ENCODE peak calls at places on chromosomes 6 and 20, in five cellular contexts. C, X, Y, H and M are unnamed samples.

GRCh38 chr6:16236648-16237199 is 1.7 kb upstream of the GMPR start:
- DNase-seq in X (no peak), H (no peak), Y (no peak), C (no peak), M (peak; percentile 87)

GRCh38 chr6:154520280-154520679 is 9.8 kb upstream of the CNKSR3 start:
- DNase-seq in C (no peak), Y (no peak), H (no peak), X (no peak), M (no peak)

GRCh38 chr6:149482542-149483261 is 2.1 kb downstream of the ZC3H12D start:
- DNase-seq in C (no peak), Y (no peak), X (no peak), H (no peak), M (no peak)

GRCh38 chr6:141829566-141829965 is 303.2 kb upstream of the GJE1 start:
- DNase-seq in X (no peak), C (no peak), Y (no peak), H (no peak), M (no peak)

GRCh38 chr20:51095755-51096509 is 73.0 kb upstream of the KCNG1 start:
- DNase-seq in X (no peak), C (no peak), H (no peak), Y (no peak), M (no peak)

GRCh38 chr6:6688951-6689350 is 100.4 kb downstream of the LY86 start:
- DNase-seq in H (no peak), X (no peak), Y (no peak), C (peak; percentile 61), M (no peak)

GRCh38 chr20:62632575-62632974 is 9.7 kb upstream of the SLCO4A1 start:
- DNase-seq in C (no peak), H (no peak), Y (no peak), X (no peak), M (no peak)

GRCh38 chr6:122109075-122109474 is 290.4 kb upstream of the HSF2 start:
- DNase-seq in X (no peak), C (no peak), Y (no peak), H (no peak), M (no peak)

GRCh38 chr20:33730946-33731692 is 677 bp upstream of the ZNF341 start:
- DNase-seq in X (no peak), Y (no peak), H (no peak), C (no peak), M (no peak)

GRCh38 chr6:160132776-160133338 is 11.2 kb downstream of the SLC22A1 start:
- DNase-seq in H (peak; percentile 30), C (no peak), Y (no peak), X (no peak), M (no peak)

GRCh38 chr20:17628101-17628841 is 53.8 kb downstream of the RRBP1 start:
- DNase-seq in C (no peak), X (no peak), Y (no peak), H (no peak), M (no peak)

GRCh38 chr6:28282923-28283322 is 1.6 kb downstream of the PGBD1 start:
- DNase-seq in Y (no peak), X (no peak), C (no peak), H (no peak), M (no peak)

GRCh38 chr6:77353129-77353528 is 110.2 kb downstream of the HTR1B start:
- DNase-seq in C (no peak), X (no peak), Y (no peak), H (no peak), M (no peak)

GRCh38 chr6:5936611-5937010 is 70.1 kb downstream of the NRN1 start:
- DNase-seq in X (no peak), Y (no peak), C (no peak), H (no peak), M (no peak)

DNA sequence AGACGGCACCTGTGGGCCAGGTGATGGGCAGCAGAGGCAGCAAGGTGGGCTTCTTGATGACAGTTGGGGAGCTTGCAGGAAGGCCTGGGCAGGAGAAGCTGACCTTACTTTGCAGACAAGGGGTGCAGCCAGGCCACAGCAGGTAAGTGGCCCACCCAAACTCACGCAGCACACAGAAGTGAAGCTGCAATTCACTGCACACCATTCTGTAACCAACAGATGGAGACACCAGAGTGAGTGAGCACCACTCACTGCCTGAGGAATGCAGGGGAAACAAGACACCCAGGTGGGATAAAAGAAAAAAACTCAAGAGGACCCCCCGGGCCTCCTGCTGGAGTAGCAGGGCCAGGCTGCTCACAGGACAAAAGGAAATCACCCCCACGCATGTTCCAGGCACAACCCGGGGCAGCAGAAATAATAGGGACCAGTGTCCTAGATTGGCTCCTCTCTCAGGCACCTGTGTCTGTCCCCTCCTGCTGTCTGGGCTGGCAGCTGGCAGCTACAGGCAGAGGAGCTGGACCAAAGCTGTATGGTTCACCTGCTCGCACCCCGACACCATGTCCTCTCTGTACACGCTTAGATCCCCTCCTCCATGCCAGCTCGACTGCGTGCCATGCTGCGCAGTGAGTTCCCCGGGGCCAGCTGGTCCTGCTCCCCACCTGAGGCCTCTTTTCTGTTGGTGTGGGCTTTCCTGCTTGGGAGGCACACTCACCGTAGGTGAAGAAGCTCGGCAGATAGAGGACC is 4.9 kb downstream of the MTCH1 start:
- DNase-seq in X (no peak), C (no peak), Y (no peak), H (peak; percentile 56), M (no peak)
- TF ChIP-seq CTCF in X (no peak), C (no peak), Y (no peak), H (no peak), M (no peak)

GRCh38 chr6:109236140-109237081 is 141.1 kb downstream of the CEP57L1 start:
- DNase-seq in Y (no peak), X (peak; percentile 16), H (no peak), C (no peak), M (no peak)
- TF ChIP-seq CTCF in Y (no peak), X (no peak), H (no peak), C (peak; percentile 2), M (no peak)

DNA sequence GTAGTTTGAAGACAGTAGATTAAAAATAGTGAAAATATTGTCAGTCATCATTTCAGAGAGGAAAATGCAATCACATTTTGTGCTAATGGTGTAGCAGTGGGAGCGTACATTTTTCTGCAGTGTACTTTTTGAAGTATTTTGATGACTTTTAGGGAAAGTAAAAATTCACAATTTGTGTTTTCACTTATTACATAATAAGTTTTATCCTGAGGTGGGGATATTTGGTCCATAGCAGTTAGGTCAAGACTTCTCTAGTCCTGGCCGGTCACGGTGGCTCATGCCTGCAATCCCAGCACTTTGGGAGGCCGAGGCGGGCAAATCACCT is 122.3 kb downstream of the SASH1 start:
- DNase-seq in X (no peak), H (no peak), C (no peak), Y (no peak), M (no peak)
- TF ChIP-seq CTCF in X (peak; percentile 0), H (no peak), C (no peak), Y (no peak), M (no peak)

GRCh38 chr6:166394036-166394892 is 11.5 kb upstream of the MPC1 start:
- DNase-seq in H (no peak), Y (no peak), X (no peak), C (no peak), M (no peak)

GRCh38 chr6:166395778-166396177 is 13.0 kb upstream of the MPC1 start:
- DNase-seq in Y (no peak), X (no peak), H (no peak), C (no peak), M (no peak)

GRCh38 chr6:166393535-166393823 is 10.7 kb upstream of the MPC1 start:
- DNase-seq in X (no peak), H (no peak), Y (no peak), C (no peak), M (no peak)

GRCh38 chr6:166397849-166398248 is 15.1 kb upstream of the MPC1 start:
- DNase-seq in C (no peak), Y (no peak), X (no peak), H (no peak), M (peak; percentile 18)

GRCh38 chr6:166395351-166395750 is 12.6 kb upstream of the MPC1 start:
- DNase-seq in Y (no peak), X (no peak), H (no peak), C (no peak), M (no peak)
- TF ChIP-seq CTCF in Y (no peak), X (no peak), H (no peak), C (no peak), M (no peak)

GRCh38 chr20:53162251-53162835 is 190.2 kb downstream of the TSHZ2 start:
- DNase-seq in Y (no peak), C (peak; percentile 55), X (no peak), H (no peak), M (peak; percentile 57)
- TF ChIP-seq CTCF in Y (no peak), C (no peak), X (no peak), H (peak; percentile 18), M (peak; percentile 53)

GRCh38 chr6:25009351-25009750 is 73.6 kb upstream of the RIPOR2 start:
- DNase-seq in H (no peak), X (no peak), Y (no peak), C (no peak), M (no peak)
- TF ChIP-seq CTCF in H (no peak), X (no peak), Y (no peak), C (no peak), M (no peak)

GRCh38 chr6:19245656-19246055 is 591.5 kb upstream of the ID4 start:
- DNase-seq in H (no peak), Y (no peak), C (no peak), X (no peak), M (no peak)
- TF ChIP-seq CTCF in H (no peak), Y (no peak), C (no peak), X (no peak), M (no peak)

DNA sequence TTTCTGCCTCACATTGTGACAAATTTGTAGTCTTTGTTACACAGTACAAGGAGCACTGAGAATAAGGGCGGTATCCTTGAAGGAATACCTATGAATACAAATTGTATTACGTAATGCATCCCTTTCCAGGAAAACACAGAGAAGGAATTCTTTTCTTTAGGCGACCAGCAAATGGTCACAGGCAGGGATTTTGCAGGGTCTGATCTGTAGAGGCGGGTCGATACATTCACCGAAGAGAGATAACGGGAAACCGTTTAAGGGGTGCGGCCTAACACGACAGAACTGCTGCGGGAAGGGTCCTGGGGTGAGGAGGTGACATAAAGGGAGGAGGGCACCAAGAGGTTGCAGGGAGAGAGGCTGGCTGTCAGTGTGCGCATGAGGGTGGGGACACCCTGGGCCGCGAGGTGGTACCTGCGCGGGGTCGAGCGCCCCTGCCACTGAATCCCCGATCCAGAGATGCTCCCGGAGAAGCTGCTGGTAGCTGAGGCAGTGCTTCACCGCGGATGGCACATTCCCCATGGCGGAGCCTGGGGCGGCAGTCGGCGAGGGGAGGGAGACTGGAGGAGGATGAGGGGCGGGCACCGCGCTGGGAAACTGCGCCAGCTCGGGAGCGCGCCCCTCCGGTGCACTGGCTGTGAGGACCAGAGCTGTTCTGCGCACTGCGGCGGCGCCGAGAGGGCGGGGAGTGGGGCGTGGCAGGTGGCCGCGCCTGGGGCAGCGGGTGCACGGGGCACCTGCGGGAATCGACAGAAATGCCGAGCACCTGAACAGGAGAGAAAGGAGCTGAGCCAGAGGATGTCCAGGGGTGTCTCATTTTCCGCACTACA is at the start of gene HMGCLL1:
- DNase-seq in Y (no peak), H (peak; percentile 71), C (no peak), X (no peak), M (peak; percentile 79)
- TF ChIP-seq CTCF in Y (no peak), H (no peak), C (no peak), X (no peak), M (no peak)